ENCODE peak calls at places on chromosome 20, in five cellular contexts. D is brain microvascular endothelial cell, K is body of pancreas, J is stomach, V is retinal pigment epithelial cell. E is an unnamed sample.

GRCh38 chr20:23050847-23051627 is 1.6 kb upstream of the THBD start:
- DNase-seq in D (peak; percentile 89), K (peak; percentile 40), J (peak; percentile 78), V (peak; percentile 34), E (peak; percentile 55)

GRCh38 chr20:13099676-13100075 is 90.9 kb downstream of the SPTLC3 start:
- DNase-seq in D (no peak), K (no peak), J (no peak), V (no peak), E (no peak)

GRCh38 chr20:24779886-24780285 is 169.2 kb upstream of the CST7 start:
- DNase-seq in D (no peak), K (peak; percentile 5), J (no peak), V (no peak), E (no peak)

GRCh38 chr20:23446505-23446904 is 6.2 kb downstream of the CST11 start:
- DNase-seq in D (peak; percentile 78), K (peak; percentile 64), J (peak; percentile 69), V (no peak), E (peak; percentile 31)

GRCh38 chr20:31837896-31838397 is 7.5 kb downstream of the FOXS1 start:
- DNase-seq in D (peak; percentile 43), K (no peak), J (no peak), V (no peak), E (no peak)

GRCh38 chr20:46074006-46074405 is 15.8 kb downstream of the NCOA5 start:
- DNase-seq in D (no peak), K (no peak), J (no peak), V (no peak), E (no peak)

GRCh38 chr20:10077081-10077471 is 42.3 kb downstream of the ANKEF1 start:
- DNase-seq in D (no peak), K (peak; percentile 21), J (no peak), V (no peak), E (no peak)

GRCh38 chr20:57654998-57655811 is 35.0 kb upstream of the ZBP1 start:
- DNase-seq in D (no peak), K (peak; percentile 11), J (peak; percentile 15), V (peak; percentile 5), E (no peak)

GRCh38 chr20:47392015-47392720 is 35.7 kb upstream of the ZMYND8 start:
- DNase-seq in D (peak; percentile 97), K (no peak), J (peak; percentile 31), V (no peak), E (peak; percentile 19)

GRCh38 chr20:59017493-59018231 is 1.6 kb upstream of the TUBB1 start:
- DNase-seq in D (no peak), K (no peak), J (no peak), V (no peak), E (no peak)

GRCh38 chr20:20213722-20214121 is 154.2 kb upstream of the INSM1 start:
- DNase-seq in D (no peak), K (no peak), J (no peak), V (no peak), E (no peak)

GRCh38 chr20:57922701-57923100 is 212.9 kb upstream of the PMEPA1 start:
- DNase-seq in D (no peak), K (no peak), J (no peak), V (no peak), E (no peak)

GRCh38 chr20:25313608-25314007 is 65.7 kb downstream of the PYGB start:
- DNase-seq in D (no peak), K (no peak), J (no peak), V (no peak), E (no peak)

GRCh38 chr20:4062721-4063606 is 47.6 kb upstream of the RNF24 start:
- DNase-seq in D (no peak), K (no peak), J (no peak), V (no peak), E (no peak)

GRCh38 chr20:54197621-54198604 is 10.0 kb upstream of the PFDN4 start:
- DNase-seq in D (peak; percentile 46), K (no peak), J (no peak), V (no peak), E (peak; percentile 39)

GRCh38 chr20:8829232-8829631 is 239.7 kb upstream of the PLCB4 start:
- DNase-seq in D (no peak), K (no peak), J (no peak), V (no peak), E (no peak)

GRCh38 chr20:16944753-16945152 is 196.6 kb downstream of the OTOR start:
- DNase-seq in D (no peak), K (no peak), J (no peak), V (no peak), E (no peak)

DNA sequence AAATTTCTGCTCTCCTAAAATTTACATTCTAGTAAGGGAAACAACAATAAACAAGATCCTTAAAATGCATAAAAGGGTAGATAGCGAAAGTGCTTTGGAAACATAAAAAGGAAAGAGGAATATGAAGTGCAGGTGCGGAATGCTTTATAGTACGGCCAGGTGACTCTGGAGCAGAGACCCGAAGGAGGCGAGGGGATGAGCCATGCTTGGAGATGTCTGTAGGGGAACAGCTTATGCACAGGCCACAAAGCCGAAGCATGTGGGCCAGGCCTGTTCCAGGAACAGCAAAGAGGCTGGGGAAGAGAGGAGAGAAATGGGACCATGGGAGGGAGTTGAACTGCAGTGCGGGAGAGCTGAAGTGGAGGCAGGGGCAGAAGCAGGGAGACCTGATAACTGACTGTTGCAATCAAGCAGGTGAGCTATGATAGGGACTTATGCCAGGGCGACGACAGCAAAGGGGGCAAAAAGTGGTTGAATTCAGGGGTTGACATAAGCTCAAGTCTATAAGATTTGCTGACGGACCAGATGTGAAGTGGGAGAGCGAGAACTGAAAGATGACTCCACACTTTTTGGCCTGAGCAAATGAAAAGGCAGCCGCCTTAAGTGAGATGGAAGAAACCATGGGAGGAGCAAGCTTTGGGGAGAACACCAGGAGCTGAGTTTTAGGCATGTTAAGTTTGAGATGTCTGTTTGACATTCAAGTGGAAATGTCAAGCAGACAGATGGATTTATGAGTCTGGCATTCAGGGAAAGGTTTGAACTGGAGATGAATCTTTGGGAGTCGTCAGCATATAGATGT is 83.1 kb downstream of the CNBD2 start:
- DNase-seq in D (no peak), K (no peak), J (no peak), V (no peak), E (no peak)
- H3K4me3 ChIP-seq in D (peak overlapping the region; percentile 79), K (no peak overlapping the region), J (peak overlapping the region; percentile 100), V (peak overlapping the region; percentile 82), E (peak overlapping the region; percentile 93)

DNA sequence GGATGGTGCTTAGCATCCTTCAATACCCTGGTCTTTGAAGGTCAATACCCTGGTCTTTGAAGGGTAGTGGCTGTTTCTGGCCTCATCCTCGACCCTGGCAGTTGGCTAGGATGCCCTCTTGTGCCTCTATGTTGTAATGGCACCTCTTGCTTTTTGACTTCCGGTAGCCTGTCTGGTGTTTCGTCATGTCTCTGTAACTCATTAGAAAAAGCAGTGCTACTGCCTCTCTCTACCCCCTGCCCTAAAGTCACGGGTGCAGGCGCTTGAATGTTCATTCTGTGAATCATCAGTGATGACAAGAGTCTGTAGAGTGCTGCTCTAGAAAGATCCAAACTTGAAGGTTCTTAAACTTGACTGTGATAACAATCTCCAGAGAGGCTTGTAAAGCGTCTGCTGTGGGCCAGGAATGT is 28.3 kb downstream of the RSPO4 start:
- DNase-seq in D (peak; percentile 27), K (no peak), J (no peak), V (no peak), E (peak; percentile 64)
- TF ChIP-seq CTCF in D (peak; percentile 35), K (peak; percentile 37), J (no peak), V (peak; percentile 39), E (peak; percentile 65)

DNA sequence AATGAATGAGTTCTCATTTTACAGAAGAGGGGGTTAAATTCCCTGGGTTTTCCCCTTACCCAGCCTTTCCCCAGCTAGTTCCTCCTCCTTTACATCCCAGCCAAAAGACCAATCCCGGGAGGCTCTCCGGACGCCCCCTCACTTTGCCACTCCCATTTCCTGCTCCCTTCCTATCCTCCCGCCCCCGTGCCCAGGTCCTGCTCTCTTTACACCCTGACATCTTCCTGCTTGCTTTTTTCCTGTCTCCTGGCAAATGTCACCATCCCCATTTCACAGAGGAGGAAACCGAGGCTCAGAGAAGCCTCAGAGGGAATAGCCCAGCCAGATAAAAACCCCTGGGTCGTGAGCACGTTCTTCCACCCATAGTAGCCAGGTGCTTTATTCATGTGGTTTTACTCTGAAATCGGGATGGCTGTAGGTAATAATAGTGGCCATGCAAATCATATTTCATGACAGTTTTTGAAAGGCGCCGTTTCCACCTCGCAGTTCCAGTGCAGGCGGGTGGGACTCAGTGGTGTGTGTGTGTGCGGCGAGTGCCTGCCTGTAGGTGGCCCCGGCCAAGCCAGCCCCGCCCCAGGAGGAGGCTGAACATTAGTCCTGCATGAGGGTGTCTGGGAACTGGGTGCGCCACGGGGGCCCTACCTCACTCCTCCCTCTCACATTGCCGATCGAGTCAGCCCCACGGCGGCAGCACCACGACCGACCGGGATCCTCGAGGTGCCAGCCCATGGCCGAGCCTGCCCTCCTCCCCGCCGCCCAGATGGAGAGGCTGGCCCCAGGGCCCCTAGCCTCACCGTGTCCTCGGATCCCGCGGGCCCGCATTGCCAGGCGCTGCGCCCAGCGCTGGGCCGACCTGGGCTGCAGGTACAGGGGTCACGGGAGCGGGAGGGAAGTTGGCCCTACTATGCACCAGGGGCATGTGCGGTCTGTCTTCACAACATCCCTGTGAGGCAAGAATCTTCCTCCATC is at the start of gene ARHGAP40:
- DNase-seq in D (no peak), K (no peak), J (peak; percentile 51), V (no peak), E (no peak)
- H3K4me3 ChIP-seq in D (peak within 1 kb of the TSS; percentile 41), K (no peak within 1 kb of the TSS), J (peak within 1 kb of the TSS; percentile 25), V (peak within 1 kb of the TSS; percentile 32), E (peak within 1 kb of the TSS; percentile 66)

DNA sequence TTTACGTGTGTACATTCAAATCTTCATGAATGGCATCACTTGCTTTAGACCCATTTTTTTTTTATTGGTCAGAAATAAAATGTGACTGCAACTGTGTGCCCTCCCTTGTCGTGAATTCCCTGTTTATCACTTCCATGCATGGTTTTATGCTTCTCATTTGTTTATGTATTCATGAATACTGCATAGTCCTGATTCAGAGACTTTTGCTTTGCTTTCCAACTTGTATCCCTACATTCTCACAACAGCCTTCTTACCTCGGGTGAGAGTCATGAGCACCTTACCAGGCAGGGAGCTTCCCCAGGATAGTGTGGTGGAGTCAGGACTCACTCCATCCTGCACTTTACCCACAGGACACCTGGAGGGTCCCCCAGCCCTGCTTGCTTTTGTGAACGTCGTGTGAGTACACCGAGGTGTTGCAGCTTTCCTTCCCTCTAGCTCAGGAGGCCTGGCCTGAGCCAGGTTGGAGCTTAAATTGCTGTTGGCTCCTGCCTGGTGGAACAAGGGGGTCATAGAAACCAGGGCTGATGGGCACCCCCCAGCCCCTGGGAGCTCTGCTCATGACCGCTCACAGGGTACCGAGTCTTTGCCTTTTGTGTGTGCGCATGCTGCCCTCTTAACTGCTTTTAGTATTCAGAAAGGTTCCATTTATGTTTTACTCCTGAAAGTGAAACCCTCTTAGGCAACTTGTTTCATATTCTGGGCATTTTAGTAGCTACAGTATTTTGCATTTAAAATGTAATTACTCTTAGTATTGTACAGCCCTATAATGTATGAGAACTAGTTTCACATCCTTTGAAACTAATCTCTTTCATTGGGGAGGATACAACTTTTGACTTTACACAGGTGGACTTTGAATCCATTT is 66.0 kb downstream of the CDS2 start:
- DNase-seq in D (no peak), K (no peak), J (no peak), V (no peak), E (no peak)
- TF ChIP-seq CTCF in D (no peak), K (no peak), J (no peak), V (no peak), E (no peak)

GRCh38 chr20:62433655-62434054 is 6.3 kb upstream of the RBBP8NL start:
- DNase-seq in D (no peak), K (no peak), J (peak; percentile 76), V (no peak), E (no peak)
- H3K4me3 ChIP-seq in D (no peak overlapping the region), K (no peak overlapping the region), J (no peak overlapping the region), V (no peak overlapping the region), E (no peak overlapping the region)

GRCh38 chr20:2846698-2847097 is 6.2 kb downstream of the VPS16 start:
- DNase-seq in D (no peak), K (no peak), J (no peak), V (no peak), E (no peak)
- TF ChIP-seq CTCF in D (no peak), K (no peak), J (no peak), V (no peak), E (no peak)

GRCh38 chr20:43691928-43692524 is 25.1 kb downstream of the MYBL2 start:
- DNase-seq in D (peak; percentile 36), K (peak; percentile 49), J (peak; percentile 58), V (no peak), E (no peak)
- H3K4me3 ChIP-seq in D (no peak overlapping the region), K (no peak overlapping the region), J (no peak overlapping the region), V (no peak overlapping the region), E (no peak overlapping the region)